ENCODE peak calls at places on chromosome 15, in seven cellular contexts. P is stimulated activated CD4-positive, alpha-beta T cell treated with anti-CD3 and anti-CD28 coated beads, Interleukin-1b, Interleukin-23, amount 100 ng/mL, for 24 hours; I is LoVo; F is left ventricle myocardium inferior; K is T-cell; G is neural crest cell; J is H54. T is an unnamed sample.

GRCh38 chr15:33559207-33559890 is 248.6 kb downstream of the RYR3 start:
- DNase-seq in F (no peak), P (no peak), K (no peak), J (no peak), G (no peak), I (no peak), T (no peak)

GRCh38 chr15:62879770-62880169 is 162.8 kb upstream of the TPM1 start:
- DNase-seq in P (no peak), F (no peak), J (no peak), I (no peak), K (no peak), G (no peak), T (no peak)

GRCh38 chr15:101004986-101005747 is 86.0 kb downstream of the LRRK1 start:
- DNase-seq in F (no peak), I (no peak), J (no peak), G (no peak), P (no peak), K (no peak), T (no peak)

GRCh38 chr15:27573800-27574485 is 525.2 kb downstream of the OCA2 start:
- DNase-seq in G (no peak), K (no peak), P (no peak), F (no peak), I (no peak), J (no peak), T (no peak)

GRCh38 chr15:81887913-81888312 is 157.9 kb downstream of the MEX3B start:
- DNase-seq in I (no peak), G (no peak), K (no peak), F (no peak), P (no peak), J (no peak), T (no peak)

GRCh38 chr15:66581972-66582537 is 16.3 kb upstream of the LCTL start:
- DNase-seq in K (no peak), J (no peak), G (no peak), P (no peak), I (no peak), F (no peak), T (no peak)

GRCh38 chr15:89482139-89482538 is 14.2 kb downstream of the RHCG start:
- DNase-seq in J (no peak), F (no peak), G (no peak), K (no peak), P (no peak), I (no peak), T (no peak)

GRCh38 chr15:69232144-69232543 is 66.6 kb upstream of the PAQR5 start:
- DNase-seq in I (no peak), F (no peak), K (no peak), G (no peak), P (no peak), J (no peak), T (no peak)

GRCh38 chr15:38868326-38869114 is 303.9 kb upstream of the RASGRP1 start:
- DNase-seq in K (no peak), G (no peak), I (peak), P (no peak), F (no peak), J (peak), T (no peak)

GRCh38 chr15:70411464-70411863 is 313.7 kb upstream of the TLE3 start:
- DNase-seq in P (no peak), I (no peak), F (no peak), G (no peak), K (no peak), J (no peak), T (no peak)

GRCh38 chr15:31471731-31472430 is 145.2 kb downstream of the KLF13 start:
- DNase-seq in I (no peak), G (no peak), F (no peak), P (no peak), K (no peak), J (peak), T (no peak)

GRCh38 chr15:81239190-81239589 is 42.5 kb downstream of the IL16 start:
- DNase-seq in P (no peak), J (no peak), K (no peak), F (no peak), G (no peak), I (no peak), T (no peak)

GRCh38 chr15:75229191-75230015 is 27.7 kb downstream of the C15orf39 start:
- DNase-seq in J (no peak), P (no peak), F (no peak), K (no peak), G (no peak), I (no peak), T (no peak)

T was measured in H1.